ENCODE peak calls at places on chromosomes 4 and X, in five cellular contexts. L, Z, Y, P and C are unnamed samples.

GRCh38 chr4:165426331-165426730 is 47.5 kb downstream of the CPE start:
- DNase-seq in L (no peak), Z (no peak), Y (no peak), P (no peak), C (no peak)

GRCh38 chrX:136468391-136469103 is 19.2 kb upstream of the BRS3 start:
- DNase-seq in L (no peak), Z (no peak), Y (no peak), P (no peak), C (no peak)

GRCh38 chr4:25358515-25359275 is 18.4 kb upstream of the ANAPC4 start:
- DNase-seq in L (no peak), Z (no peak), Y (no peak), P (no peak), C (no peak)

GRCh38 chr4:157514711-157515110 is 294.2 kb downstream of the GRIA2 start:
- DNase-seq in L (no peak), Z (no peak), Y (peak; percentile 7), P (no peak), C (peak; percentile 39)

GRCh38 chrX:55489315-55490009 is at the start of gene USP51:
- DNase-seq in L (peak; percentile 17), Z (peak; percentile 16), Y (no peak), P (no peak), C (no peak)

GRCh38 chrX:7318661-7319060 is 170.7 kb upstream of the PUDP start:
- DNase-seq in L (no peak), Z (no peak), Y (no peak), P (no peak), C (no peak)

GRCh38 chrX:68369559-68369958 is 63.7 kb downstream of the OPHN1 start:
- DNase-seq in L (no peak), Z (no peak), Y (no peak), P (no peak), C (no peak)

GRCh38 chr4:170089274-170089742 is 448 bp downstream of the AADAT start:
- DNase-seq in L (no peak), Z (no peak), Y (peak; percentile 34), P (no peak), C (no peak)

GRCh38 chrX:31893525-31893924 is 821.7 kb upstream of the FTHL17 start:
- DNase-seq in L (no peak), Z (no peak), Y (no peak), P (no peak), C (no peak)

GRCh38 chr4:138561906-138562305 is 319.8 kb upstream of the SLC7A11 start:
- DNase-seq in L (no peak), Z (no peak), Y (no peak), P (no peak), C (no peak)

GRCh38 chr4:79842162-79842561 is 230.9 kb downstream of the ANTXR2 start:
- DNase-seq in L (no peak), Z (no peak), Y (no peak), P (no peak), C (no peak)
- TF ChIP-seq SP1 in L (no peak), Z (no peak), Y (no peak), P (no peak), C (no peak)

GRCh38 chrX:109707322-109707721 is 25.7 kb downstream of the ACSL4 start:
- DNase-seq in L (no peak), Z (no peak), Y (no peak), P (no peak), C (no peak)
- TF ChIP-seq SIN3A in L (no peak), Z (no peak), Y (no peak), P (no peak), C (no peak)

GRCh38 chrX:50953832-50954231 is 43.3 kb downstream of the BMP15 start:
- DNase-seq in L (no peak), Z (no peak), Y (no peak), P (no peak), C (no peak)
- TF ChIP-seq SP1 in L (no peak), Z (no peak), Y (no peak), P (no peak), C (no peak)

GRCh38 chr4:17493629-17494028 is 18.3 kb downstream of the QDPR start:
- DNase-seq in L (peak; percentile 37), Z (no peak), Y (no peak), P (no peak), C (no peak)
- TF ChIP-seq SIN3A in L (no peak), Z (no peak), Y (no peak), P (no peak), C (no peak)

DNA sequence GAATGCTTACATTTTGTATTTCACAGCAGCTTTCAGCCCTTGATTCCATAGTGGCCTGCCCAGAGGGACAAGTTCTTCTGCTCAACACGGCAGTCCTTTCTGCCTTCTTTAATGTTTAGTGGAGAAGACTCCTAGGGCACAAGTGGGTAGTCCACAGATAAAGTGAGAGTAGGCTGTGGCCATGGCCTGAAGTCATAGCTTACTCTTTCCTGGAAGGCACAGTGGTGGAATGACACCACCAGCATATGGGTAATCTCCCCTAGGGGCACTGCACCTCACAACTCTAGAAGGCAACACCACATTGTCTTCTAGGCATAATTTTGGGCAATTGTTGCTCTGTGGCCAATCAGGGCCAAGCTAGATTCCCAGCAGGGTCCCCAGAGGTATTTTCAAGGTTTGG is 155.4 kb upstream of the MAMLD1 start:
- DNase-seq in L (no peak), Z (no peak), Y (no peak), P (no peak), C (no peak)
- TF ChIP-seq SP1 in L (no peak), Z (no peak), Y (no peak), P (no peak), C (no peak)

GRCh38 chr4:141027421-141027820 is 105.8 kb downstream of the RNF150 start:
- DNase-seq in L (no peak), Z (no peak), Y (no peak), P (no peak), C (no peak)

GRCh38 chr4:141023051-141023450 is 110.2 kb downstream of the RNF150 start:
- DNase-seq in L (no peak), Z (no peak), Y (no peak), P (no peak), C (no peak)

GRCh38 chr4:141022221-141022760 is 111.0 kb downstream of the RNF150 start:
- DNase-seq in L (no peak), Z (no peak), Y (no peak), P (no peak), C (no peak)

DNA sequence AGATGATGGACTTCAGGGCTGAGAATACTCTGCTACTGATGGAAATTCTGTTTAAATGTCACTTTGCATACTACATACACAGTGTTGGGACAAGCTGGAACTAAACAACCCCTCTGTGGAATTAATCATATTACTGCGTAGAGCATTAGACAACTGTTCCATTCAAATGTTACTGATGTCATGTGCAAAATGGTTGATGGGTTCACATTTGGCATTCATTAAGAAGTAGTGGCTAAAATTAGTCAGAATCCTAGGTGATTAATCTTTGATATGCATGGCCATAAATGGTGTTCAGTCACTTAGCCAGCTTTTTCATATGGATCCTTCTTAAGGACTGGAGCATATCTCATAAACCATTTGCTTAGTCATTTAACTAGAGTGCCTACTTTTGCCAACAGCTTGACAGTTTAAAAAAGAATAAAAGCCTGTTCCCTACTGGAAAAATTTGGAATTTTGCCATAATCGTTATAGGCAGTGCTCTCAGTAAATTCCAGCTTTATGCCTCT is 105.2 kb downstream of the RNF150 start:
- DNase-seq in L (no peak), Z (no peak), Y (no peak), P (no peak), C (no peak)
- TF ChIP-seq SIN3A in L (no peak), Z (no peak), Y (no peak), P (no peak), C (no peak)

GRCh38 chrX:108415891-108416290 is 22.3 kb downstream of the COL4A6 start:
- DNase-seq in L (no peak), Z (no peak), Y (no peak), P (no peak), C (no peak)
- TF ChIP-seq SP1 in L (no peak), Z (no peak), Y (no peak), P (no peak), C (no peak)